ENCODE peak calls at places on chromosomes 1 and 21, in four cellular contexts. E, D, B and W are unnamed samples.

GRCh38 chr1:65505547-65506325 is 85.3 kb downstream of the LEPR start:
- DNase-seq in B (no peak), E (no peak), D (peak), W (no peak)

GRCh38 chr1:241950390-241950789 is 7.2 kb upstream of the BECN2 start:
- DNase-seq in E (no peak), B (no peak), D (no peak), W (no peak)

GRCh38 chr21:34743831-34744230 is 75.0 kb downstream of the CLIC6 start:
- DNase-seq in E (no peak), B (no peak), D (no peak), W (no peak)

GRCh38 chr1:5403935-5404334 is 588.3 kb downstream of the NPHP4 start:
- DNase-seq in B (no peak), E (no peak), D (no peak), W (no peak)

GRCh38 chr1:21624577-21625389 is 44.4 kb downstream of the RAP1GAP start:
- DNase-seq in B (no peak), D (no peak), E (no peak), W (no peak)

GRCh38 chr1:205477759-205478247 is 22.0 kb upstream of the BLACAT1 start:
- DNase-seq in E (peak), B (no peak), D (no peak), W (no peak)

GRCh38 chr1:40684669-40685068 is 6.8 kb upstream of the NFYC start:
- DNase-seq in D (no peak), E (no peak), B (no peak), W (no peak)

GRCh38 chr1:26278303-26278702 is 1.6 kb upstream of the SH3BGRL3 start:
- DNase-seq in B (no peak), D (peak), E (peak), W (no peak)

GRCh38 chr1:77642196-77642595 is 40.3 kb downstream of the ZZZ3 start:
- DNase-seq in D (no peak), B (no peak), E (no peak), W (no peak)

GRCh38 chr1:207892764-207893163 is 18.2 kb downstream of the CD34 start:
- DNase-seq in E (no peak), D (peak), B (no peak), W (no peak)

GRCh38 chr1:70142120-70142519 is 63.3 kb downstream of the LRRC40 start:
- DNase-seq in B (no peak), D (no peak), E (no peak), W (no peak)